ENCODE peak calls at places on chromosome 13, in ten cellular contexts. D is heart right ventricle; O is CD4-positive, alpha-beta memory T cell; E is brain microvascular endothelial cell; M is SK-N-SH; R is lower leg skin; V is CD8-positive, alpha-beta T cell; Z is choroid plexus epithelial cell; I is aorta; Q is AG10803. H is an unnamed sample.

GRCh38 chr13:76828316-76828741 is 57.9 kb downstream of the KCTD12 start:
- DNase-seq in D (no peak), O (no peak), E (no peak), M (no peak), R (no peak), V (no peak), Z (no peak), I (no peak), Q (peak), H (no peak)

GRCh38 chr13:31444266-31444862 is 244.6 kb downstream of the B3GLCT start:
- DNase-seq in D (peak), O (no peak), E (no peak), M (no peak), R (no peak), V (no peak), Z (no peak), I (no peak), Q (peak), H (no peak)

GRCh38 chr13:26855071-26855470 is 94.5 kb upstream of the GPR12 start:
- DNase-seq in D (no peak), O (no peak), E (no peak), M (no peak), R (no peak), V (no peak), Z (no peak), I (no peak), Q (no peak), H (no peak)

GRCh38 chr13:67013709-67014108 is 216.4 kb downstream of the PCDH9 start:
- DNase-seq in D (no peak), O (no peak), E (no peak), M (no peak), R (no peak), V (no peak), Z (no peak), I (no peak), Q (no peak), H (no peak)

GRCh38 chr13:32314968-32315254 is 252 bp downstream of the ZAR1L start:
- DNase-seq in D (no peak), O (peak), E (peak), M (peak), R (no peak), V (no peak), Z (peak), I (no peak), Q (peak), H (peak)

GRCh38 chr13:112807653-112808376 is 118.0 kb downstream of the ATP11A start:
- DNase-seq in D (no peak), O (no peak), E (no peak), M (no peak), R (peak), V (no peak), Z (no peak), I (no peak), Q (no peak), H (no peak)

GRCh38 chr13:29861694-29862110 is 11.3 kb upstream of the UBL3 start:
- DNase-seq in D (no peak), O (no peak), E (peak), M (no peak), R (no peak), V (no peak), Z (no peak), I (no peak), Q (peak), H (no peak)

GRCh38 chr13:109802936-109803335 is 16.6 kb upstream of the IRS2 start:
- DNase-seq in D (no peak), O (no peak), E (no peak), M (no peak), R (no peak), V (no peak), Z (no peak), I (no peak), Q (no peak), H (no peak)

GRCh38 chr13:43200307-43200706 is 176.9 kb downstream of the DNAJC15 start:
- DNase-seq in D (no peak), O (no peak), E (no peak), M (no peak), R (no peak), V (no peak), Z (no peak), I (no peak), Q (no peak), H (no peak)

GRCh38 chr13:101218484-101218883 is 197.8 kb downstream of the NALCN start:
- DNase-seq in D (no peak), O (no peak), E (peak), M (no peak), R (no peak), V (no peak), Z (peak), I (no peak), Q (no peak), H (no peak)

GRCh38 chr13:51935326-51936171 is 73.8 kb downstream of the CCDC70 start:
- DNase-seq in D (no peak), O (no peak), E (no peak), M (peak), R (no peak), V (no peak), Z (peak), I (no peak), Q (no peak), H (peak)

GRCh38 chr13:71806885-71807284 is 60.1 kb downstream of the DACH1 start:
- DNase-seq in D (no peak), O (peak), E (no peak), M (no peak), R (no peak), V (no peak), Z (no peak), I (no peak), Q (no peak), H (no peak)

GRCh38 chr13:76725211-76725610 is 161.0 kb downstream of the KCTD12 start:
- DNase-seq in D (no peak), O (no peak), E (peak), M (no peak), R (no peak), V (no peak), Z (peak), I (no peak), Q (peak), H (no peak)

GRCh38 chr13:99702687-99703319 is 201.5 kb downstream of the TM9SF2 start:
- DNase-seq in D (no peak), O (no peak), E (no peak), M (no peak), R (no peak), V (no peak), Z (no peak), I (no peak), Q (no peak), H (no peak)
- H3K4me3 ChIP-seq in D (no peak), O (no peak), E (no peak), M (no peak), R (no peak), V (no peak), Z (no peak), I (no peak), Q (no peak), H (no peak)

DNA sequence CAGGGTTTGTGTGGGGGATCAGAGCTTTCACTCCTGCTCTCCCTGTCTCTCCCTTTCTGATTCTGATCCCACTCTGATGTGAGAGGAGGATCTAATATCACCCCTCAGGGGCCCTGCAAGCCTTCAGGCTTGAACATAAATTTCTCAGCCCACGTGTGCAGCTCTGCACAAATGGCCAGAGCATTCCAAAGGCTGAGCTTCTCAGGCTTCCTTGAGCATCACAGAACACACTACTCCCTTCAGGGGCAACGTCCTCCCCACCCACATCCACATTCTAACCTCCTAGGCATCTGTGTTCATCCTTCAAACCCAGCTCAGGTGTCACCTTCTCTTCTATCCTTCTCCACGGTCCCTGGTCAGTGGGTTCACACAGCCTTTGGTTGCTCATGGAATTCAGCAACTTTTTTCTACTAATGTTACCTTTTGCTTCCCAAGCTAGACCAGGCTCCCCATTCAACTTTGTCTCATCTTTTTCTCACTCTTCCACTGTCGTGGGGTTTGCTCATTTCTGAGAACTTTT is 24.4 kb upstream of the DOCK9 start:
- DNase-seq in D (no peak), O (no peak), E (no peak), M (no peak), R (no peak), V (no peak), Z (no peak), I (no peak), Q (no peak), H (no peak)
- H3K4me3 ChIP-seq in D (no peak), O (no peak), E (no peak), M (no peak), R (no peak), V (no peak), Z (no peak), I (no peak), Q (no peak), H (no peak)

GRCh38 chr13:23547000-23547590 is 23.1 kb upstream of the TNFRSF19 start:
- DNase-seq in D (peak), O (no peak), E (no peak), M (no peak), R (no peak), V (no peak), Z (peak), I (peak), Q (peak), H (no peak)
- H3K4me3 ChIP-seq in D (peak), O (no peak), E (peak), M (no peak), R (peak), V (no peak), Z (peak), I (peak), Q (peak), H (no peak)

GRCh38 chr13:99980201-99981114 is 1.1 kb upstream of the ZIC2 start:
- DNase-seq in D (peak), O (peak), E (peak), M (peak), R (no peak), V (peak), Z (peak), I (peak), Q (peak), H (peak)
- H3K4me3 ChIP-seq in D (peak), O (no peak), E (peak), M (peak), R (no peak), V (peak), Z (peak), I (peak), Q (peak), H (no peak)

GRCh38 chr13:94305033-94305432 is 174.4 kb downstream of the DCT start:
- DNase-seq in D (no peak), O (no peak), E (no peak), M (no peak), R (no peak), V (no peak), Z (no peak), I (no peak), Q (no peak), H (no peak)

GRCh38 chr13:94305934-94306333 is 173.5 kb downstream of the DCT start:
- DNase-seq in D (no peak), O (peak), E (no peak), M (no peak), R (no peak), V (no peak), Z (no peak), I (no peak), Q (peak), H (no peak)

GRCh38 chr13:94303644-94304174 is 175.8 kb downstream of the DCT start:
- DNase-seq in D (no peak), O (no peak), E (no peak), M (no peak), R (no peak), V (no peak), Z (no peak), I (no peak), Q (no peak), H (no peak)

GRCh38 chr13:94308808-94309207 is 170.7 kb downstream of the DCT start:
- DNase-seq in D (no peak), O (no peak), E (no peak), M (no peak), R (no peak), V (no peak), Z (no peak), I (no peak), Q (no peak), H (no peak)

DNA sequence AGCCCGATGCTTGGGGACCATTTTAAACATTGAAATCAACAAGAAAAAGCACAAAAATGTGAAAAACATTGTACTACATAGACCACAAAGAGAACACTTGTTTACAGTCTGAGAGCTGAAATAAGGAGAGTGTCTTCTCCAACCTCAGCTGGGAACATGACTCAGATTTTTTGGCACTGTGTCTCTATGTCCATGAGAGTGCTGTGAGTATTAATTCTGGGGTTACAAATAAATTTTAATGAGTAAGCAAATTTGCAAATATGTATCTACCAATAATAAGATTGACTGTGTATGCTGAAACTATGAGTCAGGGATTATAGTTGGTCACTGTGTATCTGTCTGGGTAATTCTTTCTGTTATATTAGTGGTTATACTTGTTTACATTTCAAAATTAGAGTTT is 174.0 kb downstream of the DCT start:
- DNase-seq in D (no peak), O (no peak), E (peak), M (no peak), R (no peak), V (no peak), Z (peak), I (no peak), Q (peak), H (no peak)
- H3K4me3 ChIP-seq in D (no peak), O (no peak), E (no peak), M (no peak), R (no peak), V (no peak), Z (no peak), I (no peak), Q (no peak), H (no peak)

GRCh38 chr13:34011552-34012085 is 193.7 kb downstream of the RFC3 start:
- DNase-seq in D (no peak), O (no peak), E (no peak), M (no peak), R (no peak), V (no peak), Z (no peak), I (no peak), Q (no peak), H (no peak)
- H3K4me3 ChIP-seq in D (no peak), O (no peak), E (no peak), M (no peak), R (no peak), V (no peak), Z (no peak), I (no peak), Q (no peak), H (no peak)

GRCh38 chr13:33789757-33790156 is 28.2 kb upstream of the RFC3 start:
- DNase-seq in D (no peak), O (no peak), E (no peak), M (no peak), R (no peak), V (no peak), Z (no peak), I (no peak), Q (no peak), H (no peak)

GRCh38 chr13:33784738-33785137 is 33.2 kb upstream of the RFC3 start:
- DNase-seq in D (no peak), O (no peak), E (no peak), M (no peak), R (no peak), V (no peak), Z (no peak), I (no peak), Q (no peak), H (no peak)

GRCh38 chr13:33785384-33785783 is 32.6 kb upstream of the RFC3 start:
- DNase-seq in D (no peak), O (no peak), E (no peak), M (no peak), R (no peak), V (no peak), Z (no peak), I (no peak), Q (no peak), H (no peak)

GRCh38 chr13:33789067-33789606 is 28.8 kb upstream of the RFC3 start:
- DNase-seq in D (no peak), O (no peak), E (no peak), M (no peak), R (no peak), V (no peak), Z (no peak), I (no peak), Q (no peak), H (no peak)

GRCh38 chr13:33787051-33787591 is 30.8 kb upstream of the RFC3 start:
- DNase-seq in D (no peak), O (peak), E (no peak), M (peak), R (no peak), V (no peak), Z (peak), I (no peak), Q (peak), H (no peak)
- H3K4me3 ChIP-seq in D (peak), O (peak), E (peak), M (peak), R (no peak), V (peak), Z (peak), I (no peak), Q (peak), H (no peak)